ENCODE peak calls at places on chromosomes 11 and 22, in four cellular contexts. One of them, this sample, is unnamed.

GRCh38 chr22:20533879-20534265 is 26.5 kb downstream of the MED15 start:
- DNase-seq in tibial artery: no peak
- DNase-seq in AG04450: no peak
- DNase-seq in foreskin keratinocyte: no peak
- DNase-seq in this sample: no peak

GRCh38 chr11:67264886-67265632 is 1.2 kb upstream of the GRK2 start:
- DNase-seq in foreskin keratinocyte: peak
- DNase-seq in tibial artery: no peak
- DNase-seq in AG04450: no peak
- DNase-seq in this sample: peak

GRCh38 chr11:50333861-50334260 is 301.2 kb downstream of the OR4C45 start:
- DNase-seq in foreskin keratinocyte: peak
- DNase-seq in tibial artery: no peak
- DNase-seq in AG04450: no peak
- DNase-seq in this sample: no peak

GRCh38 chr22:46657655-46657953 is 37.4 kb downstream of the GRAMD4 start:
- DNase-seq in AG04450: no peak
- DNase-seq in foreskin keratinocyte: no peak
- DNase-seq in tibial artery: no peak
- DNase-seq in this sample: no peak

GRCh38 chr11:119641991-119642745 is 86.8 kb downstream of the NECTIN1 start:
- DNase-seq in AG04450: no peak
- DNase-seq in foreskin keratinocyte: peak
- DNase-seq in tibial artery: no peak
- DNase-seq in this sample: no peak

GRCh38 chr11:100810146-100810545 is 123.1 kb downstream of the ARHGAP42 start:
- DNase-seq in AG04450: no peak
- DNase-seq in tibial artery: no peak
- DNase-seq in foreskin keratinocyte: peak
- DNase-seq in this sample: no peak

GRCh38 chr11:100776212-100776896 is 89.3 kb downstream of the ARHGAP42 start:
- DNase-seq in tibial artery: no peak
- DNase-seq in foreskin keratinocyte: peak
- DNase-seq in AG04450: peak
- DNase-seq in this sample: no peak

GRCh38 chr11:44147751-44148150 is 52.3 kb downstream of the EXT2 start:
- DNase-seq in AG04450: no peak
- DNase-seq in tibial artery: no peak
- DNase-seq in foreskin keratinocyte: no peak
- DNase-seq in this sample: no peak

GRCh38 chr22:35717572-35717971 is at the start of gene APOL5:
- DNase-seq in AG04450: no peak
- DNase-seq in foreskin keratinocyte: no peak
- DNase-seq in tibial artery: no peak
- DNase-seq in this sample: no peak

GRCh38 chr22:50173221-50173982 is 2.9 kb downstream of the PANX2 start:
- DNase-seq in foreskin keratinocyte: no peak
- DNase-seq in AG04450: no peak
- DNase-seq in tibial artery: no peak
- DNase-seq in this sample: no peak

GRCh38 chr11:10192036-10192435 is 102.0 kb downstream of the SBF2 start:
- DNase-seq in foreskin keratinocyte: no peak
- DNase-seq in tibial artery: no peak
- DNase-seq in AG04450: no peak
- DNase-seq in this sample: no peak

GRCh38 chr11:128058580-128059208 is 528.7 kb downstream of the ETS1 start:
- DNase-seq in foreskin keratinocyte: no peak
- DNase-seq in AG04450: no peak
- DNase-seq in tibial artery: no peak
- DNase-seq in this sample: no peak

GRCh38 chr11:24289301-24289700 is 207.6 kb upstream of the LUZP2 start:
- DNase-seq in AG04450: no peak
- DNase-seq in tibial artery: no peak
- DNase-seq in foreskin keratinocyte: no peak
- DNase-seq in this sample: no peak

GRCh38 chr22:37716708-37717107 is 19.9 kb downstream of the TRIOBP start:
- DNase-seq in foreskin keratinocyte: peak
- DNase-seq in AG04450: no peak
- DNase-seq in tibial artery: no peak
- DNase-seq in this sample: no peak

GRCh38 chr11:132942611-132943324 is 589.5 kb downstream of the OPCML start:
- DNase-seq in tibial artery: no peak
- DNase-seq in foreskin keratinocyte: peak
- DNase-seq in AG04450: no peak
- DNase-seq in this sample: no peak

DNA sequence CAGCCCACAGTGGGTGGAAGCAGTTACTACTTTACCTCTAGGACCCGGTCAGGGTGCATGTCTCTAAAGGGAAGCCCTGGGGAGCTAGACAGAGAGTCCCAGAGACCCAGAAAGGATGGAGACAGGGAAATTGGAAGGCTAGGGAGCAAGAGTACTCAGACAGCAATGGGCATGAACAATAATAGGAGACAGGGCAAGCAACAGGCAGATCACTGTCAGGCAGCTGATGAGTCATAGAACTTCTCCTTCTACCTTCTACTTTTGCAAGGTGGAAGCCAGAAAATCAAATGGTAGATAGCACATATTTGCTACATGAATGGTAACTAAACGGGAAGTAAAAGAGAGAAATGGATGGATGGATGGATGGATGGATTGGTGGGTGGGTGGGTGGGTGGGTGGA is 19.6 kb downstream of the CD5 start:
- DNase-seq in foreskin keratinocyte: peak
- DNase-seq in tibial artery: no peak
- DNase-seq in AG04450: no peak
- DNase-seq in this sample: no peak
- H3K27ac ChIP-seq in foreskin keratinocyte: no peak
- H3K27ac ChIP-seq in tibial artery: no peak
- H3K27ac ChIP-seq in AG04450: no peak
- H3K27ac ChIP-seq in this sample: peak

DNA sequence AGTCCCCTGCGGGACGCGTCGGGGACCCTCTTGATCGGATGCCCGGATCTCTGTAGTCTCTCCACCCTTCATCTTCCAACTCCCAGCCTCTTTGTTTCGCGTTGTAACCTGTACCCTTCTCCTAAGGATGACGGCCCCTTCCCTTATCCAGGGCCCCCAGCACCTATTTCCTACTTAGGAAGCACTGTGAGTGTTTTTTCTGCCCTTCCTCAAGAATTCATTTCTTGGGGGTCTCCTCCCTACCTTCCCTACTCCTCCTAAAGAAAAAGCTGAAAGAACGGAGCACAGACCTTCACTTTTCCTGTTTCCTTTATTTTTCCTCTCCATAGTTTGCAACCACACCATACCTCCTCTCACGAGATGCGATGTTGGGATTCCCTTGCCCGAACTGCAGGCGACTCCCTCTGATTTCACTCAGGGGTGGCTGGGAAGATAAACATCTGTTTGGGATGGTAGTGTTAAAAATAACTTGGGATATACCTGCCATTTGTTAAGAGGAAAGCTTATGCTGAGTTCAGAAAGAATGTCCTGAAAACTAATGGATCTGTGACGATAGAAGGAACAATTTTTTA is 593 bp downstream of the FAM118B start:
- DNase-seq in AG04450: no peak
- DNase-seq in tibial artery: no peak
- DNase-seq in foreskin keratinocyte: peak
- DNase-seq in this sample: no peak
- H3K27ac ChIP-seq in AG04450: peak
- H3K27ac ChIP-seq in tibial artery: peak
- H3K27ac ChIP-seq in foreskin keratinocyte: peak
- H3K27ac ChIP-seq in this sample: no peak

DNA sequence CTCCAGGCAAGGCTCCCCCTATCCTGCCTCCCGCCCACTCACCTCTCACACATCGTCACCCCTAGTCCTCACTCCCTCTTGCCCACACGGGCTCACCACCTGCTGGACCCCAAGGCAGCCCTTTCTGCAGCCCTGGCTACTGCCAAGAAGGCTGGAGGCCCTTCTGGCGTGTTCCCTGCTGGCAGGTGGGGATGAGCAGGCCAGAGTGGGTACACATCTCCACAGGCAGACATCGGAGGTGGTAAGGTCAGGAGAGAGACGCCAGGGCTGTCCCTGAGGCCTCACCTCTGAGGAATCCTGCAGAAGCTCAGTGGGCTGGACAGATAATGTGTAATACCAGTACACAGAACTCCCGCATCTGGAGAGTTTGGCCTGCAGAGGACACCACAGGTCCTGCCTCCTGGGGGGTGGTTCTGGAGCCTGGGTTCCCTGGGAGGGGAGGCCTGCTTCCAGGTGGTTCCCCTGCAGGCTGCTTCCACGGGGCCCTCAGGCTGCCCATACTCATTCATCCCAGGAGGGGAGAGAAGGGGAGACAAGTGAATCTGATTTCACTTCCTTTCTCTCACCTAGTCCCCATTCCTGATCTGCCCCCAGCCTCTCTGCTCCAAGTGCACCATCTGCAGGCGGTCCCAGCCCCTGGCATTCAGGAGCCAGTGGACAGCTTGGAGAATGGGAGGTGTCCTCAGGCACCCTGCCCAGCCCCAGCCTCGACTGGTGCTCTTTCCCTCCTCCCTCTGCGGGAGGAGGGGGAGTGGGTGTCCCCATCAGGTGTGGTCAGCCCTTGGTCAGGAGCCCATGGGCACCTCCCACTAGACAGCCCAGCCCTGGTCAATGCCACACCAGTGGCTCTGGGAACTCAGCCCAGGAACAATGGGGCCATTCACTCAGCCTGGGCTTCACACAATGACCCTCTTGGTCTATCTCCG is 6.1 kb upstream of the CHST1 start:
- DNase-seq in AG04450: no peak
- DNase-seq in foreskin keratinocyte: no peak
- DNase-seq in tibial artery: no peak
- DNase-seq in this sample: no peak
- H3K27ac ChIP-seq in AG04450: no peak
- H3K27ac ChIP-seq in foreskin keratinocyte: no peak
- H3K27ac ChIP-seq in tibial artery: no peak
- H3K27ac ChIP-seq in this sample: no peak

GRCh38 chr22:45512363-45512762 is 9.7 kb downstream of the FBLN1 start:
- DNase-seq in tibial artery: no peak
- DNase-seq in AG04450: no peak
- DNase-seq in foreskin keratinocyte: no peak
- DNase-seq in this sample: no peak
- H3K27ac ChIP-seq in tibial artery: peak
- H3K27ac ChIP-seq in AG04450: peak
- H3K27ac ChIP-seq in foreskin keratinocyte: no peak
- H3K27ac ChIP-seq in this sample: no peak

This sample was measured in CD4-positive, alpha-beta T cell.